ENCODE peak calls at places on chromosomes 4 and X, in four cellular contexts. D is Caco-2; U is left cardiac atrium; Q is naive thymus-derived CD8-positive, alpha-beta T cell. L is an unnamed sample.

GRCh38 chrX:115892787-115893671 is 277.5 kb upstream of the AGTR2 start:
- DNase-seq in U (peak), D (peak), Q (no peak), L (no peak)

GRCh38 chrX:104922206-104922621 is 298.3 kb downstream of the TEX13A start:
- DNase-seq in D (peak), U (peak), Q (peak), L (peak)

GRCh38 chr4:113979973-113980615 is 647 bp upstream of the ARSJ start:
- DNase-seq in U (no peak), D (no peak), Q (no peak), L (no peak)

GRCh38 chr4:168499241-168499640 is 2.4 kb downstream of the PALLD start:
- DNase-seq in U (no peak), Q (no peak), D (no peak), L (no peak)

GRCh38 chrX:11953615-11954014 is 184.7 kb upstream of the FRMPD4 start:
- DNase-seq in D (peak), U (no peak), Q (no peak), L (no peak)

GRCh38 chr4:70570796-70571195 is 21.3 kb upstream of the AMBN start:
- DNase-seq in D (no peak), U (no peak), Q (no peak), L (no peak)

GRCh38 chr4:159047478-159048165 is 55.3 kb upstream of the RAPGEF2 start:
- DNase-seq in U (no peak), Q (no peak), D (peak), L (no peak)

GRCh38 chr4:74044676-74045075 is 6.2 kb upstream of the CXCL3 start:
- DNase-seq in Q (no peak), D (no peak), U (no peak), L (no peak)

GRCh38 chr4:155442267-155443105 is 65.7 kb upstream of the MAP9 start:
- DNase-seq in Q (peak), D (peak), U (peak), L (peak)

GRCh38 chr4:80226091-80226490 is 28.8 kb downstream of the PRDM8 start:
- DNase-seq in D (no peak), Q (no peak), U (no peak), L (no peak)

GRCh38 chr4:139912423-139912822 is 241.6 kb downstream of the MAML3 start:
- DNase-seq in U (no peak), D (no peak), Q (no peak), L (no peak)

GRCh38 chrX:152632445-152633097 is 5.1 kb upstream of the GABRQ start:
- DNase-seq in D (peak), Q (no peak), U (peak), L (no peak)